ENCODE peak calls at places on chromosomes 7 and 10, in eight cellular contexts. B is neural progenitor cell, E is HL-60, N is heart right ventricle, Y is upper lobe of right lung, J is T-helper 9 cell, U is GM23338, Z is GOT3. L is an unnamed sample.

GRCh38 chr10:97531401-97531985 is 32.8 kb downstream of the UBTD1 start:
- DNase-seq in B (no peak), E (no peak), N (no peak), Y (no peak), J (no peak), U (peak; percentile 61), Z (no peak), L (no peak)

GRCh38 chr7:36203081-36203775 is 50.2 kb downstream of the EEPD1 start:
- DNase-seq in B (no peak), E (no peak), N (no peak), Y (no peak), J (no peak), U (no peak), Z (no peak), L (no peak)

GRCh38 chr10:93541402-93542357 is 24.8 kb upstream of the FFAR4 start:
- DNase-seq in B (peak; percentile 72), E (no peak), N (peak; percentile 33), Y (no peak), J (no peak), U (peak; percentile 76), Z (peak; percentile 11), L (peak; percentile 78)

GRCh38 chr10:1643161-1643910 is 94.0 kb downstream of the ADARB2 start:
- DNase-seq in B (peak; percentile 83), E (no peak), N (no peak), Y (no peak), J (no peak), U (peak; percentile 86), Z (no peak), L (no peak)

GRCh38 chr7:45980181-45980905 is 59.3 kb upstream of the IGFBP3 start:
- DNase-seq in B (no peak), E (no peak), N (no peak), Y (no peak), J (no peak), U (no peak), Z (no peak), L (no peak)

GRCh38 chr10:128867819-128868218 is 599.2 kb upstream of the MGMT start:
- DNase-seq in B (no peak), E (no peak), N (no peak), Y (no peak), J (no peak), U (no peak), Z (no peak), L (no peak)

GRCh38 chr10:6348091-6348862 is 145.5 kb downstream of the PFKFB3 start:
- DNase-seq in B (no peak), E (peak; percentile 83), N (peak; percentile 23), Y (peak; percentile 74), J (peak; percentile 65), U (no peak), Z (no peak), L (no peak)

GRCh38 chr7:82805527-82805960 is 357.1 kb downstream of the PCLO start:
- DNase-seq in B (peak; percentile 21), E (peak; percentile 6), N (no peak), Y (no peak), J (no peak), U (peak; percentile 38), Z (no peak), L (no peak)

GRCh38 chr10:1156616-1156886 is 100.4 kb downstream of the WDR37 start:
- DNase-seq in B (no peak), E (no peak), N (no peak), Y (no peak), J (no peak), U (no peak), Z (no peak), L (no peak)

GRCh38 chr7:90622670-90623069 is 26.5 kb downstream of the CDK14 start:
- DNase-seq in B (no peak), E (no peak), N (no peak), Y (no peak), J (no peak), U (no peak), Z (no peak), L (no peak)

GRCh38 chr7:27031289-27032172 is 64.3 kb downstream of the HOXA1 start:
- DNase-seq in B (no peak), E (peak; percentile 36), N (peak; percentile 8), Y (no peak), J (no peak), U (no peak), Z (no peak), L (no peak)

GRCh38 chr7:99514050-99514449 is 9.6 kb downstream of the ZKSCAN5 start:
- DNase-seq in B (no peak), E (no peak), N (no peak), Y (no peak), J (no peak), U (no peak), Z (no peak), L (no peak)

GRCh38 chr10:91197044-91197651 is 23.3 kb upstream of the PCGF5 start:
- DNase-seq in B (peak; percentile 4), E (no peak), N (no peak), Y (no peak), J (no peak), U (no peak), Z (no peak), L (no peak)

GRCh38 chr7:32059289-32060045 is 10.7 kb downstream of the PDE1C start:
- DNase-seq in B (no peak), E (no peak), N (no peak), Y (no peak), J (no peak), U (peak; percentile 9), Z (no peak), L (peak; percentile 70)

GRCh38 chr10:70558871-70559810 is 43.4 kb downstream of the PRF1 start:
- DNase-seq in B (peak; percentile 67), E (peak; percentile 58), N (peak; percentile 75), Y (peak; percentile 85), J (peak; percentile 52), U (peak; percentile 75), Z (peak; percentile 24), L (peak; percentile 60)

GRCh38 chr7:133744451-133744850 is 382.7 kb upstream of the LRGUK start:
- DNase-seq in B (no peak), E (no peak), N (no peak), Y (no peak), J (no peak), U (no peak), Z (no peak), L (no peak)

GRCh38 chr10:34959321-34959720 is 130.8 kb downstream of the CUL2 start:
- DNase-seq in B (peak; percentile 26), E (no peak), N (no peak), Y (no peak), J (no peak), U (no peak), Z (no peak), L (no peak)

GRCh38 chr7:77327067-77327931 is 88.8 kb downstream of the GSAP start:
- DNase-seq in B (no peak), E (peak; percentile 99), N (no peak), Y (peak; percentile 79), J (no peak), U (no peak), Z (no peak), L (no peak)

GRCh38 chr10:2111936-2112335 is 374.6 kb upstream of the ADARB2 start:
- DNase-seq in B (no peak), E (no peak), N (no peak), Y (no peak), J (no peak), U (peak; percentile 3), Z (no peak), L (no peak)

GRCh38 chr7:136062625-136063336 is 85.6 kb upstream of the MTPN start:
- DNase-seq in B (no peak), E (no peak), N (no peak), Y (no peak), J (no peak), U (no peak), Z (no peak), L (peak; percentile 61)

GRCh38 chr7:42156541-42156865 is 80.5 kb downstream of the GLI3 start:
- DNase-seq in B (no peak), E (no peak), N (no peak), Y (no peak), J (no peak), U (no peak), Z (no peak), L (no peak)

GRCh38 chr7:80916770-80917681 is 1.8 kb downstream of the SEMA3C start:
- DNase-seq in B (no peak), E (no peak), N (no peak), Y (no peak), J (no peak), U (peak; percentile 44), Z (no peak), L (peak; percentile 37)

GRCh38 chr7:139738101-139738489 is 39.7 kb downstream of the HIPK2 start:
- DNase-seq in B (no peak), E (no peak), N (no peak), Y (no peak), J (no peak), U (no peak), Z (no peak), L (no peak)

GRCh38 chr7:11373546-11374142 is 400.0 kb downstream of the PHF14 start:
- DNase-seq in B (peak; percentile 37), E (no peak), N (no peak), Y (no peak), J (no peak), U (peak; percentile 62), Z (no peak), L (peak; percentile 63)

L was measured in NCI-H82.